ENCODE peak calls at places on chromosomes 6 and 20, in four cellular contexts. R, Z, I and O are unnamed samples.

GRCh38 chr20:12575352-12576095 is 433.2 kb upstream of the SPTLC3 start:
- DNase-seq in I (no peak), Z (no peak), R (no peak), O (no peak)

GRCh38 chr20:51757226-51757625 is 11.0 kb downstream of the ATP9A start:
- DNase-seq in R (no peak), Z (no peak), I (no peak), O (no peak)

GRCh38 chr20:50442526-50442925 is 67.7 kb upstream of the PTPN1 start:
- DNase-seq in R (no peak), I (no peak), Z (no peak), O (no peak)

GRCh38 chr20:44080646-44081267 is 106.2 kb downstream of the JPH2 start:
- DNase-seq in Z (peak; percentile 55), I (peak; percentile 78), R (peak; percentile 78), O (peak; percentile 76)

GRCh38 chr20:37741560-37741959 is 47.7 kb downstream of the CTNNBL1 start:
- DNase-seq in R (no peak), Z (no peak), I (no peak), O (peak; percentile 12)

GRCh38 chr6:2441881-2442475 is 196.6 kb upstream of the GMDS start:
- DNase-seq in Z (no peak), I (no peak), R (no peak), O (peak; percentile 18)

GRCh38 chr6:18293192-18293904 is 29.0 kb upstream of the DEK start:
- DNase-seq in R (no peak), I (no peak), Z (no peak), O (peak; percentile 23)

GRCh38 chr6:46704562-46704961 is 16.9 kb downstream of the TDRD6 start:
- DNase-seq in R (no peak), Z (no peak), I (no peak), O (no peak)

GRCh38 chr20:59673998-59674445 is 69.7 kb downstream of the PHACTR3 start:
- DNase-seq in R (no peak), I (no peak), Z (no peak), O (no peak)

GRCh38 chr6:69867075-69867911 is 937 bp downstream of the COL19A1 start:
- DNase-seq in Z (no peak), I (peak; percentile 36), R (peak; percentile 72), O (peak; percentile 0)

GRCh38 chr6:100335999-100336398 is 128.7 kb downstream of the SIM1 start:
- DNase-seq in I (no peak), Z (no peak), R (no peak), O (no peak)

GRCh38 chr6:45658396-45658795 is 280.7 kb upstream of the SUPT3H start:
- DNase-seq in I (no peak), Z (no peak), R (no peak), O (peak; percentile 54)

GRCh38 chr6:143581835-143582480 is 70.4 kb upstream of the FUCA2 start:
- DNase-seq in Z (no peak), I (no peak), R (no peak), O (peak; percentile 78)

GRCh38 chr6:46118836-46119235 is 11.0 kb upstream of the ENPP4 start:
- DNase-seq in R (no peak), I (no peak), Z (no peak), O (no peak)

GRCh38 chr6:113776998-113777397 is 80.1 kb upstream of the MARCKS start:
- DNase-seq in Z (no peak), R (no peak), I (no peak), O (peak; percentile 5)
- TF ChIP-seq CHD1 in Z (no peak), R (no peak), I (no peak), O (no peak)

GRCh38 chr6:41813469-41813868 is 26.0 kb downstream of the TOMM6 start:
- DNase-seq in Z (no peak), I (no peak), R (no peak), O (no peak)

GRCh38 chr6:41823178-41823577 is 35.7 kb downstream of the TOMM6 start:
- DNase-seq in R (no peak), I (no peak), Z (no peak), O (no peak)

GRCh38 chr6:41813956-41814355 is 26.5 kb downstream of the TOMM6 start:
- DNase-seq in Z (no peak), R (no peak), I (no peak), O (no peak)

GRCh38 chr6:41815587-41815986 is 28.1 kb downstream of the TOMM6 start:
- DNase-seq in R (no peak), I (no peak), Z (no peak), O (no peak)

GRCh38 chr6:41818271-41819054 is 31.0 kb downstream of the TOMM6 start:
- DNase-seq in Z (no peak), I (peak; percentile 70), R (no peak), O (peak; percentile 31)
- TF ChIP-seq CHD1 in Z (no peak), I (no peak), R (no peak), O (no peak)

GRCh38 chr20:62065669-62066338 is at the start of gene TAF4:
- DNase-seq in Z (no peak), R (peak; percentile 80), I (peak; percentile 99), O (peak; percentile 60)

GRCh38 chr20:62063981-62064787 is 1.5 kb downstream of the TAF4 start:
- DNase-seq in R (no peak), I (no peak), Z (no peak), O (no peak)

GRCh38 chr20:62063601-62063980 is 2.1 kb downstream of the TAF4 start:
- DNase-seq in R (no peak), Z (no peak), I (no peak), O (peak; percentile 62)

GRCh38 chr20:62066339-62066982 is 780 bp upstream of the TAF4 start:
- DNase-seq in Z (no peak), R (peak; percentile 79), I (peak; percentile 70), O (no peak)

DNA sequence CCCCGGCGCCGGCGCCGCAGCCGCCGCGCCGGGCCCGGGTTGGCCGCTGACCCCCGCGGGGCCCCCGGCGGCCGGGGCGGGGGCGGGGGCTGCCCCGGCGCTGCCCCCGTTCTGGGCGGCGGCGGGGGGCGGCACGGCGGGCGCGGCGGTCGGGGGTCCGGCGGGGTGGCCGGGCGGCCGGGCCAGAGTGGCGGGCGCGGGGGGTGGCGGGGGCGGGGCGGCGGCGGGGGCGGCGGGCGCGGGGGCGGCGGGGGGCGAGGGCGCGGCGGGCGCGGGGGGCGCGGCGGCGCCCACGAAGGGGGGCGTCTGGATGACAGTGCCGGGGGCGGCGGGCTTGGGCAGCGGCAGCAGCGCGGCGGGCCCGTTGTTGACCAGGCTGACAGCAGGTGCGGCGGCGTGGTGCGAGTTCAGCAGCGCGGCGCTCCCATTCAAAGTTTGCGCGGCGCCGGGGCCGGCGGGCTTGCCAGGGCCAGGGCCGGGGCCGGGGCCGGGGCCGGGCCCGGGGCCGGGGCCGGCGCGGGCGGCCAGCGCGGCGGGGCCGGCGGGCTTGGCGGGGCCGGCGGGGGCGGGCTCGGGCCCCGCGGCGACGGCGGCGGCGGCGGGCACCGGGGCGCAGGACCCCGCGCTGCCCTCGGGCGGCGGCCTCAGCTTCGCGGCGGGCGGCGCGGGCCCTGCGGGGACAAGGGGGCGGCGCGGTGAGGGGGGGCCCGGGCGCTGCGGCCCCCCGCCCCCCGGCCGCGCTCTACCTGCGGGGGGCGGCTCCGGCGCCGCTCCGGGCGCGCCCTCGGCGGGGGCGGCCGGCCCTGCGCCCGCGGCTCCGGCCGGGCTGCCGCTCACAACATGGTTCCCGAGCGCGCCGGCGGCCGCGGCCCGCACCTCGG is 653 bp downstream of the TAF4 start:
- DNase-seq in Z (no peak), I (peak; percentile 41), R (no peak), O (no peak)
- TF ChIP-seq CHD1 in Z (no peak), I (peak; percentile 51), R (no peak), O (no peak)

GRCh38 chr6:89368107-89368506 is 15.6 kb upstream of the UBE2J1 start:
- DNase-seq in Z (no peak), R (peak; percentile 82), I (peak; percentile 69), O (peak; percentile 45)

GRCh38 chr6:89371849-89372505 is 19.5 kb upstream of the UBE2J1 start:
- DNase-seq in Z (no peak), R (peak; percentile 92), I (peak; percentile 76), O (peak; percentile 26)

GRCh38 chr6:89364586-89364985 is 12.1 kb upstream of the UBE2J1 start:
- DNase-seq in R (no peak), Z (no peak), I (no peak), O (no peak)

GRCh38 chr6:89372506-89372901 is 20.0 kb upstream of the UBE2J1 start:
- DNase-seq in Z (no peak), I (no peak), R (no peak), O (no peak)

GRCh38 chr6:89369009-89369408 is 16.5 kb upstream of the UBE2J1 start:
- DNase-seq in I (no peak), Z (no peak), R (no peak), O (peak; percentile 46)
- TF ChIP-seq CHD1 in I (no peak), Z (no peak), R (no peak), O (no peak)

GRCh38 chr20:10644458-10645204 is 29.2 kb downstream of the JAG1 start:
- DNase-seq in Z (peak; percentile 48), R (no peak), I (no peak), O (no peak)
- TF ChIP-seq CHD1 in Z (no peak), R (no peak), I (no peak), O (no peak)

GRCh38 chr6:110809792-110810191 is 5.5 kb downstream of the CDK19 start:
- DNase-seq in Z (no peak), I (no peak), R (no peak), O (no peak)
- TF ChIP-seq CHD1 in Z (no peak), I (no peak), R (no peak), O (no peak)

GRCh38 chr6:109486068-109486467 is 3.0 kb upstream of the ZBTB24 start:
- DNase-seq in R (no peak), I (no peak), Z (no peak), O (no peak)
- TF ChIP-seq CHD1 in R (no peak), I (no peak), Z (no peak), O (no peak)

GRCh38 chr6:109769213-109769612 is 78.1 kb downstream of the FIG4 start:
- DNase-seq in I (no peak), R (no peak), Z (no peak), O (no peak)

GRCh38 chr6:109770047-109770446 is 79.0 kb downstream of the FIG4 start:
- DNase-seq in I (no peak), Z (no peak), R (no peak), O (no peak)

GRCh38 chr6:109770779-109771178 is 79.7 kb downstream of the FIG4 start:
- DNase-seq in Z (no peak), R (no peak), I (no peak), O (no peak)

GRCh38 chr6:109767961-109768360 is 76.9 kb downstream of the FIG4 start:
- DNase-seq in Z (no peak), R (no peak), I (no peak), O (no peak)

DNA sequence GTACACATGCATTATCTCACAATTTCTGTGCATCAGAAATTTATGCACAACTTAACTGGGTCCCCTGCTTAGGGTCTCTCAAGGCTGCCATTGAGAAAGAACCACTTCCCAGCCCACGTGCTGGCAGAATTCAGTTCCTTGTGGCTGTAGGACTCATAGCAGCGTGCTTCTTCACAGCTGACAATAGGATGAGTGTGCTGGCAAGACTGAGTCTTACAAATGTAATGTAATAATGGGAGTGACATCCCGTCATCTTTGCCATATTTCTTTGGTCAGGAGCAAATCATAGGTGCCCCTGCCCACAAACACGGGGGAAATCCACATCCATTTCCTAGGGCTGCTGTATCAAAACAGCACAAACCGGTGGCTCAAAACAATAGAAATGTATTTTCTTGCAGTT is 77.4 kb downstream of the FIG4 start:
- DNase-seq in Z (no peak), I (no peak), R (no peak), O (peak; percentile 66)
- TF ChIP-seq CHD1 in Z (no peak), I (no peak), R (no peak), O (no peak)

GRCh38 chr6:44452725-44453124 is 65.2 kb downstream of the CDC5L start:
- DNase-seq in R (no peak), Z (no peak), I (no peak), O (peak; percentile 87)
- TF ChIP-seq CHD1 in R (no peak), Z (no peak), I (no peak), O (no peak)